ENCODE peak calls at places on chromosomes 7 and 10, in five cellular contexts. One of them, this sample, is unnamed.

GRCh38 chr7:38307640-38308039 is 34.2 kb upstream of the TARP start:
- DNase-seq in NB4: peak; percentile 55
- DNase-seq in iris pigment epithelial cell: no peak
- DNase-seq in left cardiac atrium: no peak
- DNase-seq in Right ventricle myocardium superior: no peak
- DNase-seq in this sample: no peak

GRCh38 chr7:148963583-148964509 is 64.5 kb downstream of the PDIA4 start:
- DNase-seq in iris pigment epithelial cell: no peak
- DNase-seq in left cardiac atrium: no peak
- DNase-seq in Right ventricle myocardium superior: no peak
- DNase-seq in NB4: no peak
- DNase-seq in this sample: no peak

GRCh38 chr7:31747553-31747952 is 60.5 kb downstream of the PPP1R17 start:
- DNase-seq in iris pigment epithelial cell: no peak
- DNase-seq in NB4: no peak
- DNase-seq in left cardiac atrium: no peak
- DNase-seq in Right ventricle myocardium superior: no peak
- DNase-seq in this sample: no peak

GRCh38 chr7:2936301-2936700 is 92.2 kb upstream of the GNA12 start:
- DNase-seq in iris pigment epithelial cell: no peak
- DNase-seq in left cardiac atrium: no peak
- DNase-seq in Right ventricle myocardium superior: no peak
- DNase-seq in NB4: no peak
- DNase-seq in this sample: no peak

GRCh38 chr10:15821046-15821683 is 39.1 kb downstream of the MINDY3 start:
- DNase-seq in Right ventricle myocardium superior: no peak
- DNase-seq in NB4: no peak
- DNase-seq in iris pigment epithelial cell: peak; percentile 5
- DNase-seq in left cardiac atrium: no peak
- DNase-seq in this sample: no peak

GRCh38 chr7:12769464-12769863 is 82.0 kb downstream of the ARL4A start:
- DNase-seq in left cardiac atrium: no peak
- DNase-seq in iris pigment epithelial cell: peak; percentile 60
- DNase-seq in Right ventricle myocardium superior: no peak
- DNase-seq in NB4: no peak
- DNase-seq in this sample: no peak

GRCh38 chr7:1943326-1943725 is 273.2 kb downstream of the ELFN1 start:
- DNase-seq in Right ventricle myocardium superior: no peak
- DNase-seq in NB4: no peak
- DNase-seq in left cardiac atrium: no peak
- DNase-seq in iris pigment epithelial cell: no peak
- DNase-seq in this sample: no peak

GRCh38 chr10:96767611-96768010 is 47.3 kb upstream of the PIK3AP1 start:
- DNase-seq in NB4: no peak
- DNase-seq in left cardiac atrium: no peak
- DNase-seq in iris pigment epithelial cell: peak; percentile 6
- DNase-seq in Right ventricle myocardium superior: no peak
- DNase-seq in this sample: no peak

GRCh38 chr7:32092346-32092745 is 22.1 kb upstream of the PDE1C start:
- DNase-seq in left cardiac atrium: no peak
- DNase-seq in iris pigment epithelial cell: no peak
- DNase-seq in NB4: no peak
- DNase-seq in Right ventricle myocardium superior: no peak
- DNase-seq in this sample: no peak

GRCh38 chr7:130453051-130453450 is 12.2 kb upstream of the CEP41 start:
- DNase-seq in left cardiac atrium: no peak
- DNase-seq in iris pigment epithelial cell: no peak
- DNase-seq in Right ventricle myocardium superior: no peak
- DNase-seq in NB4: no peak
- DNase-seq in this sample: no peak

This sample was measured in BJ.